ENCODE peak calls at places on chromosomes 1 and 21, in nine cellular contexts. E, V, S, I, Q, M, Z, U and B are unnamed samples.

GRCh38 chr1:86787626-86788025 is 83.2 kb downstream of the SH3GLB1 start:
- DNase-seq in Z (no peak), V (no peak), E (no peak), U (no peak), M (no peak), S (no peak), I (no peak), Q (no peak), B (no peak)

GRCh38 chr1:158374864-158375263 is 21.2 kb downstream of the CD1E start:
- DNase-seq in S (no peak), M (no peak), I (no peak), U (no peak), V (no peak), Z (no peak), Q (no peak), E (no peak), B (no peak)

GRCh38 chr21:14712121-14712520 is 166.0 kb upstream of the SAMSN1 start:
- DNase-seq in U (peak; percentile 18), E (peak; percentile 52), S (no peak), M (no peak), Z (no peak), V (no peak), I (no peak), Q (no peak), B (no peak)

GRCh38 chr1:54028306-54029251 is 10.6 kb upstream of the LDLRAD1 start:
- DNase-seq in U (peak; percentile 12), V (no peak), Q (no peak), M (no peak), E (no peak), I (no peak), S (no peak), Z (no peak), B (no peak)

GRCh38 chr1:231139125-231139649 is 22.7 kb upstream of the TRIM67 start:
- DNase-seq in S (no peak), M (no peak), E (peak; percentile 13), V (no peak), I (no peak), Q (no peak), Z (no peak), U (peak; percentile 95), B (no peak)

GRCh38 chr21:42753804-42754203 is 100.4 kb downstream of the PDE9A start:
- DNase-seq in E (no peak), M (no peak), V (no peak), Z (no peak), U (no peak), Q (no peak), I (no peak), S (no peak), B (no peak)

GRCh38 chr1:63949965-63950364 is 176.1 kb downstream of the ROR1 start:
- DNase-seq in V (peak; percentile 22), E (peak; percentile 12), Z (no peak), S (no peak), M (no peak), I (peak; percentile 27), U (peak; percentile 63), Q (no peak), B (peak; percentile 55)

GRCh38 chr1:27536767-27537166 is 46.8 kb upstream of the WASF2 start:
- DNase-seq in S (peak; percentile 66), U (peak; percentile 91), E (peak; percentile 74), I (peak; percentile 81), Z (peak; percentile 73), V (no peak), Q (no peak), M (peak; percentile 76), B (peak; percentile 93)

GRCh38 chr1:12180315-12180714 is 13.5 kb downstream of the TNFRSF1B start:
- DNase-seq in Z (peak; percentile 69), M (peak; percentile 59), S (no peak), Q (peak; percentile 81), U (no peak), E (no peak), V (peak; percentile 57), I (peak; percentile 79), B (peak; percentile 83)

GRCh38 chr1:172993640-172994039 is 57.1 kb downstream of the TNFSF18 start:
- DNase-seq in U (no peak), V (no peak), M (no peak), S (no peak), Q (no peak), I (no peak), E (no peak), Z (no peak), B (no peak)

GRCh38 chr1:17168480-17168878 is 36.4 kb upstream of the PADI1 start:
- DNase-seq in M (no peak), V (no peak), S (no peak), Q (no peak), I (no peak), Z (no peak), U (peak; percentile 70), E (peak; percentile 34), B (no peak)

GRCh38 chr1:100100202-100100601 is 32.5 kb downstream of the SASS6 start:
- DNase-seq in S (no peak), Z (no peak), U (peak; percentile 79), E (no peak), Q (no peak), V (no peak), I (no peak), M (no peak), B (no peak)

GRCh38 chr1:21665711-21666571 is 3.2 kb downstream of the RAP1GAP start:
- DNase-seq in M (peak; percentile 62), V (no peak), U (no peak), Z (peak; percentile 69), Q (peak; percentile 43), E (no peak), I (peak; percentile 82), S (no peak), B (peak; percentile 82)

GRCh38 chr1:18326171-18326950 is 154.4 kb upstream of the KLHDC7A start:
- DNase-seq in V (no peak), I (no peak), S (no peak), Z (no peak), U (peak; percentile 21), M (no peak), Q (no peak), E (no peak), B (no peak)

GRCh38 chr1:153963850-153964331 is 554 bp upstream of the SLC39A1 start:
- DNase-seq in I (no peak), E (peak; percentile 66), Q (peak; percentile 66), U (peak; percentile 38), V (peak; percentile 39), S (peak; percentile 87), Z (peak; percentile 42), M (no peak), B (peak; percentile 66)

GRCh38 chr1:22751124-22751531 is 40.5 kb downstream of the EPHB2 start:
- DNase-seq in U (no peak), Q (peak; percentile 53), S (no peak), M (no peak), Z (no peak), E (peak; percentile 39), I (no peak), V (no peak), B (no peak)

GRCh38 chr1:22752339-22752738 is 41.7 kb downstream of the EPHB2 start:
- DNase-seq in Q (no peak), Z (no peak), V (no peak), E (no peak), M (no peak), I (no peak), U (no peak), S (no peak), B (no peak)

GRCh38 chr1:22749503-22749902 is 38.9 kb downstream of the EPHB2 start:
- DNase-seq in Z (no peak), E (no peak), M (no peak), Q (no peak), I (no peak), V (no peak), S (no peak), U (no peak), B (no peak)

GRCh38 chr1:22749919-22750670 is 39.5 kb downstream of the EPHB2 start:
- DNase-seq in Z (no peak), S (no peak), E (peak; percentile 83), Q (peak; percentile 64), V (no peak), I (peak; percentile 52), U (peak; percentile 93), M (no peak), B (peak; percentile 37)

DNA sequence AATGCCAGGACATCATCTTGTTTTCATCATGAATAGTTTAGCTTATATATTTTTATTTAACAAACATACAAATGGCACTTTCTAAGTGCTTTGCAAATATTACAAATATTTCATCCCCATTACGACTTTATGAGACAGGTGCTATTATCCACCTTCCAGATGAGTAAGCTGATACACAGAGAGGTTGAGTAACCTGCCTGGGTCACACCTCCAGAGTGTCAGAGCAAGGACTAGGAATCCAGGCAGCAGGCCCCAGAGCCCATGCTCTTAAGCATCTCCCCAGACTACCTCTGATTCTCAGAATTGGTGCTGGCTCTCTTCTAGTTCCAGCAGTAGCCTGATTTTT is 40.0 kb downstream of the EPHB2 start:
- DNase-seq in Q (no peak), Z (no peak), M (no peak), S (no peak), V (no peak), I (no peak), E (peak; percentile 67), U (no peak), B (no peak)
- H3K27ac ChIP-seq in Q (no peak overlapping the region), Z (peak overlapping the region; percentile 27), M (no peak overlapping the region), S (no peak overlapping the region), V (no peak overlapping the region), I (no peak overlapping the region), E (peak overlapping the region; percentile 59), U (peak overlapping the region; percentile 82), B (no peak overlapping the region)

GRCh38 chr1:114137497-114137896 is 16.2 kb downstream of the SYT6 start:
- DNase-seq in E (no peak), M (no peak), Q (no peak), I (no peak), S (no peak), Z (no peak), U (no peak), V (no peak), B (no peak)

GRCh38 chr1:114135806-114136205 is 17.9 kb downstream of the SYT6 start:
- DNase-seq in E (no peak), M (no peak), U (no peak), Z (no peak), V (no peak), S (no peak), Q (no peak), I (no peak), B (no peak)

GRCh38 chr1:114134518-114134917 is 19.2 kb downstream of the SYT6 start:
- DNase-seq in M (no peak), U (no peak), I (no peak), S (no peak), Q (no peak), V (no peak), Z (no peak), E (no peak), B (no peak)

GRCh38 chr1:114139540-114139939 is 14.1 kb downstream of the SYT6 start:
- DNase-seq in E (no peak), V (no peak), I (no peak), M (no peak), Z (no peak), Q (no peak), S (no peak), U (no peak), B (no peak)
- H3K27me3 ChIP-seq in E (peaks cover 4% of the 10 kb centered on the region), V (no peaks in the 10 kb centered on the region), I (no peaks in the 10 kb centered on the region), M (no peaks in the 10 kb centered on the region), Z (peaks cover 37% of the 10 kb centered on the region), Q (no peaks in the 10 kb centered on the region), S (no peaks in the 10 kb centered on the region), U (no peaks in the 10 kb centered on the region), B (no peaks in the 10 kb centered on the region)

GRCh38 chr1:159934136-159935039 is 9.1 kb upstream of the TAGLN2 start:
- DNase-seq in Q (no peak), Z (no peak), V (no peak), I (no peak), M (no peak), U (no peak), E (no peak), S (no peak), B (no peak)
- H3K4me1 ChIP-seq in Q (peaks cover 9% of the 10 kb centered on the region), Z (peaks cover 12% of the 10 kb centered on the region), V (no peaks in the 10 kb centered on the region), I (no peaks in the 10 kb centered on the region), M (peaks cover 14% of the 10 kb centered on the region), U (peaks cover 6% of the 10 kb centered on the region), E (peaks cover 38% of the 10 kb centered on the region), S (no peaks in the 10 kb centered on the region), B (no peaks in the 10 kb centered on the region)

GRCh38 chr1:85343213-85343611 is 66.8 kb upstream of the BCL10 start:
- DNase-seq in Z (no peak), E (no peak), U (peak; percentile 37), V (no peak), M (no peak), S (no peak), I (peak; percentile 43), Q (no peak), B (no peak)
- H3K27ac ChIP-seq in Z (no peak overlapping the region), E (peak overlapping the region; percentile 11), U (no peak overlapping the region), V (peak overlapping the region; percentile 53), M (peak overlapping the region; percentile 49), S (peak overlapping the region; percentile 87), I (peak overlapping the region; percentile 40), Q (no peak overlapping the region), B (no peak overlapping the region)